ENCODE peak calls at places on chromosomes 12 and 14, in ten cellular contexts. One of them, this sample, is unnamed. For H3K4me1, the result is how much of the 10 kb centered on the place peaks cover.

GRCh38 chr12:14768823-14769405 is 34.4 kb downstream of the WBP11 start:
- DNase-seq in uterus: peak
- DNase-seq in A549: peak
- DNase-seq in ovary: peak
- DNase-seq in right lobe of liver: no peak
- DNase-seq in sigmoid colon: peak
- DNase-seq in transverse colon: peak
- DNase-seq in IMR-90: peak
- DNase-seq in heart left ventricle: no peak
- DNase-seq in HCT116: no peak
- DNase-seq in this sample: no peak

GRCh38 chr12:56336361-56337167 is 2.1 kb upstream of the IL23A start:
- DNase-seq in uterus: no peak
- DNase-seq in A549: no peak
- DNase-seq in ovary: no peak
- DNase-seq in right lobe of liver: no peak
- DNase-seq in sigmoid colon: no peak
- DNase-seq in transverse colon: peak
- DNase-seq in IMR-90: no peak
- DNase-seq in heart left ventricle: no peak
- DNase-seq in HCT116: no peak
- DNase-seq in this sample: no peak

GRCh38 chr12:85998074-85998473 is 124.0 kb downstream of the NTS start:
- DNase-seq in uterus: no peak
- DNase-seq in A549: no peak
- DNase-seq in ovary: no peak
- DNase-seq in right lobe of liver: no peak
- DNase-seq in sigmoid colon: no peak
- DNase-seq in transverse colon: no peak
- DNase-seq in IMR-90: no peak
- DNase-seq in heart left ventricle: no peak
- DNase-seq in HCT116: no peak
- DNase-seq in this sample: no peak

GRCh38 chr12:114625294-114625851 is 58.6 kb downstream of the TBX3 start:
- DNase-seq in uterus: no peak
- DNase-seq in A549: peak
- DNase-seq in ovary: peak
- DNase-seq in right lobe of liver: peak
- DNase-seq in sigmoid colon: no peak
- DNase-seq in transverse colon: peak
- DNase-seq in IMR-90: peak
- DNase-seq in heart left ventricle: peak
- DNase-seq in HCT116: peak
- DNase-seq in this sample: no peak

GRCh38 chr14:70601162-70601561 is 707 bp upstream of the MED6 start:
- DNase-seq in uterus: no peak
- DNase-seq in A549: peak
- DNase-seq in ovary: no peak
- DNase-seq in right lobe of liver: no peak
- DNase-seq in sigmoid colon: no peak
- DNase-seq in transverse colon: no peak
- DNase-seq in IMR-90: peak
- DNase-seq in heart left ventricle: no peak
- DNase-seq in HCT116: no peak
- DNase-seq in this sample: no peak

GRCh38 chr12:104456950-104457745 is 400 bp downstream of the CHST11 start:
- DNase-seq in uterus: peak
- DNase-seq in A549: peak
- DNase-seq in ovary: peak
- DNase-seq in right lobe of liver: peak
- DNase-seq in sigmoid colon: peak
- DNase-seq in transverse colon: peak
- DNase-seq in IMR-90: peak
- DNase-seq in heart left ventricle: peak
- DNase-seq in HCT116: no peak
- DNase-seq in this sample: no peak

GRCh38 chr12:123149088-123149827 is 1.6 kb downstream of the PITPNM2 start:
- DNase-seq in uterus: no peak
- DNase-seq in A549: peak
- DNase-seq in ovary: no peak
- DNase-seq in right lobe of liver: no peak
- DNase-seq in sigmoid colon: no peak
- DNase-seq in transverse colon: no peak
- DNase-seq in IMR-90: no peak
- DNase-seq in heart left ventricle: no peak
- DNase-seq in HCT116: no peak
- DNase-seq in this sample: no peak

GRCh38 chr14:93286212-93286890 is 46.5 kb downstream of the BTBD7 start:
- DNase-seq in uterus: no peak
- DNase-seq in A549: peak
- DNase-seq in ovary: no peak
- DNase-seq in right lobe of liver: no peak
- DNase-seq in sigmoid colon: no peak
- DNase-seq in transverse colon: no peak
- DNase-seq in IMR-90: peak
- DNase-seq in heart left ventricle: no peak
- DNase-seq in HCT116: no peak
- DNase-seq in this sample: no peak

GRCh38 chr12:98351089-98351488 is 164.3 kb upstream of the TMPO start:
- DNase-seq in uterus: no peak
- DNase-seq in A549: no peak
- DNase-seq in ovary: no peak
- DNase-seq in right lobe of liver: no peak
- DNase-seq in sigmoid colon: no peak
- DNase-seq in transverse colon: no peak
- DNase-seq in IMR-90: no peak
- DNase-seq in heart left ventricle: no peak
- DNase-seq in HCT116: no peak
- DNase-seq in this sample: no peak

GRCh38 chr14:103840016-103840415 is 7.4 kb downstream of the PPP1R13B start:
- DNase-seq in uterus: no peak
- DNase-seq in A549: no peak
- DNase-seq in ovary: no peak
- DNase-seq in right lobe of liver: no peak
- DNase-seq in sigmoid colon: no peak
- DNase-seq in transverse colon: no peak
- DNase-seq in IMR-90: no peak
- DNase-seq in heart left ventricle: no peak
- DNase-seq in HCT116: no peak
- DNase-seq in this sample: no peak

GRCh38 chr12:12561305-12562015 is 1.2 kb downstream of the DUSP16 start:
- DNase-seq in uterus: peak
- DNase-seq in A549: peak
- DNase-seq in ovary: peak
- DNase-seq in right lobe of liver: peak
- DNase-seq in sigmoid colon: peak
- DNase-seq in transverse colon: peak
- DNase-seq in IMR-90: peak
- DNase-seq in heart left ventricle: peak
- DNase-seq in HCT116: no peak
- DNase-seq in this sample: no peak

GRCh38 chr12:131074221-131075083 is 120.7 kb downstream of the ADGRD1 start:
- DNase-seq in uterus: peak
- DNase-seq in A549: no peak
- DNase-seq in ovary: no peak
- DNase-seq in right lobe of liver: peak
- DNase-seq in sigmoid colon: peak
- DNase-seq in transverse colon: no peak
- DNase-seq in IMR-90: no peak
- DNase-seq in heart left ventricle: peak
- DNase-seq in HCT116: no peak
- DNase-seq in this sample: no peak

GRCh38 chr12:132152921-132153321 is 8.7 kb downstream of the NOC4L start:
- DNase-seq in uterus: no peak
- DNase-seq in A549: no peak
- DNase-seq in ovary: no peak
- DNase-seq in right lobe of liver: peak
- DNase-seq in sigmoid colon: no peak
- DNase-seq in transverse colon: peak
- DNase-seq in IMR-90: no peak
- DNase-seq in heart left ventricle: no peak
- DNase-seq in HCT116: no peak
- DNase-seq in this sample: no peak

GRCh38 chr14:68020999-68021663 is 201.6 kb downstream of the RAD51B start:
- DNase-seq in uterus: no peak
- DNase-seq in A549: no peak
- DNase-seq in ovary: no peak
- DNase-seq in right lobe of liver: no peak
- DNase-seq in sigmoid colon: no peak
- DNase-seq in transverse colon: no peak
- DNase-seq in IMR-90: no peak
- DNase-seq in heart left ventricle: no peak
- DNase-seq in HCT116: no peak
- DNase-seq in this sample: no peak

GRCh38 chr14:102591372-102591943 is 991 bp upstream of the RCOR1 start:
- DNase-seq in uterus: peak
- DNase-seq in A549: peak
- DNase-seq in ovary: peak
- DNase-seq in right lobe of liver: peak
- DNase-seq in sigmoid colon: peak
- DNase-seq in transverse colon: peak
- DNase-seq in IMR-90: peak
- DNase-seq in heart left ventricle: peak
- DNase-seq in HCT116: no peak
- DNase-seq in this sample: no peak

GRCh38 chr14:105294142-105294597 is 6.6 kb downstream of the BRF1 start:
- DNase-seq in uterus: no peak
- DNase-seq in A549: no peak
- DNase-seq in ovary: no peak
- DNase-seq in right lobe of liver: no peak
- DNase-seq in sigmoid colon: no peak
- DNase-seq in transverse colon: no peak
- DNase-seq in IMR-90: peak
- DNase-seq in heart left ventricle: peak
- DNase-seq in HCT116: no peak
- DNase-seq in this sample: no peak

DNA sequence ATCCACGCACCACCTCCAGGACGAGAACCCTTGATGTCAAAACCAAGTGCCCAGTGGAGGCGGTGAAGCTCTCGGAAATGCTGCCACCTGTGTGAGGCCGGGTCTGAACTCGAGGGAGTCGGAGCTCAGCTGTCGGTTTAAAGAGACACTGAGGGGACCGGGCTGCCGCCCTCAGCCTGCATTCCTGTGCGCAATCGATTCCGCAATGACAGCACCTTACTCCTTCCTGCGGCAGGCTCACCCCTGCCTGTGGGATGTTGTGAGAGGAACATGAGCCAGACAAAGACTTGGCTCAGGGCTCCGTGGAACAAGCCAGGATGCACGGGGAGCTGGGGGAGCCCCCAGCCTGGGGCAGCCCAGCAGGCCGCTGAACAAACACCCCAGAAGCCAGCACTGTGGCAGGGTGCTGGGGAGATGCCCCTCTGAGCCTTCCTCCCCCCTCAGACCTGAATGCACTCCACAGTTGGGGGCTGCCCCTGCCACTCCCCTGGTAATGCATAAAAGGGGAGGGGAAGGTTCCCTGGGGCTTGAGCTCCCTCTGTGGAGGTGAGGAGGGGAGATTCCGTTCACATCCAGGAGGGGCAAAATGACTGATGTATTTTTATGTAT is 20.5 kb downstream of the RFLNA start:
- DNase-seq in uterus: no peak
- DNase-seq in A549: no peak
- DNase-seq in ovary: no peak
- DNase-seq in right lobe of liver: no peak
- DNase-seq in sigmoid colon: no peak
- DNase-seq in transverse colon: no peak
- DNase-seq in IMR-90: no peak
- DNase-seq in heart left ventricle: no peak
- DNase-seq in HCT116: no peak
- DNase-seq in this sample: no peak
- H3K4me1 ChIP-seq in uterus: under half
- H3K4me1 ChIP-seq in A549: under half
- H3K4me1 ChIP-seq in ovary: under half
- H3K4me1 ChIP-seq in right lobe of liver: under half
- H3K4me1 ChIP-seq in sigmoid colon: under half
- H3K4me1 ChIP-seq in transverse colon: under half
- H3K4me1 ChIP-seq in IMR-90: under half
- H3K4me1 ChIP-seq in heart left ventricle: under half
- H3K4me1 ChIP-seq in HCT116: under half
- H3K4me1 ChIP-seq in this sample: under half

DNA sequence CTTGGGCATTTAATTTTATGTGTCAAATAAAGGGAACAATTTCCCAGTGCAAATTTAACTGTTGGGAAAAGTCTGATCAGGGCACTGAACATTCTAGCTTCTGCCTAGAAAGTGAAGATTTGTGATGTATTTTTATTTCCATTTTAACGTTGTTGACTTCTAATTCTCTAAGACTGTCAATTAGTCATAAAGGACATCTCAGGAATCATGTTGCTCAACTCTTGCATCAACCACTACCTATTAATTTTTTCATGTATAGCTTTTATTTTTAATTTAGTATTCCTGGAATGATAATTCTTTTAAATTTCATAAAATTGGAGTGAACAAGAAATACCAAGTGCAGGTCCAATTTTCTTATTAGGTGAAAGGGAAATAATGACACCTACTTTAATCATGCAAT is 87.9 kb upstream of the METAP2 start:
- DNase-seq in uterus: no peak
- DNase-seq in A549: no peak
- DNase-seq in ovary: no peak
- DNase-seq in right lobe of liver: no peak
- DNase-seq in sigmoid colon: no peak
- DNase-seq in transverse colon: no peak
- DNase-seq in IMR-90: no peak
- DNase-seq in heart left ventricle: no peak
- DNase-seq in HCT116: no peak
- DNase-seq in this sample: no peak
- H3K4me3 ChIP-seq in uterus: peak
- H3K4me3 ChIP-seq in A549: no peak
- H3K4me3 ChIP-seq in ovary: peak
- H3K4me3 ChIP-seq in right lobe of liver: no peak
- H3K4me3 ChIP-seq in sigmoid colon: peak
- H3K4me3 ChIP-seq in transverse colon: no peak
- H3K4me3 ChIP-seq in IMR-90: no peak
- H3K4me3 ChIP-seq in heart left ventricle: peak
- H3K4me3 ChIP-seq in HCT116: no peak
- H3K4me3 ChIP-seq in this sample: no peak

DNA sequence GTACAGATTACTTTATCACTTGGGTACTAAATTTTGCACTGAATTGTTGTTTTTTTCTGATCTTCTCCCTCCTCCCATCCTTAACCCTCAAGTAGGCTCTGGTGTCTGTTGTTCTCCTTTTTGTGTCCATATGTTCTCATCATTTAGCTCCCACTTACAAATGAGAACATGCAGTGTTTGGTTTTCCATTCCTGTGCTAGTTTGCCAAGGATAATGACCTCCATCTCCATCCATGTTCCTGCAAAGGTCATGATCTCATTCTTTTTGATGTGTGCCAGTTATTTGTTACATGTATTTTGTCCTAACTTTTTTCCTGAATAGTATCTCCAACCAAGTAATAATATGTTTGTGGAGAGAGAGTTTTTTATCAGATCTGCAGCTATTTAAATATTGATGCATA is 44.2 kb downstream of the A2M start:
- DNase-seq in uterus: no peak
- DNase-seq in A549: no peak
- DNase-seq in ovary: no peak
- DNase-seq in right lobe of liver: no peak
- DNase-seq in sigmoid colon: no peak
- DNase-seq in transverse colon: no peak
- DNase-seq in IMR-90: no peak
- DNase-seq in heart left ventricle: no peak
- DNase-seq in HCT116: no peak
- DNase-seq in this sample: no peak
- TF ChIP-seq POLR2A in uterus: no peak
- TF ChIP-seq POLR2A in A549: no peak
- TF ChIP-seq POLR2A in ovary: no peak
- TF ChIP-seq POLR2A in right lobe of liver: no peak
- TF ChIP-seq POLR2A in sigmoid colon: no peak
- TF ChIP-seq POLR2A in transverse colon: no peak
- TF ChIP-seq POLR2A in IMR-90: no peak
- TF ChIP-seq POLR2A in heart left ventricle: no peak
- TF ChIP-seq POLR2A in HCT116: no peak
- TF ChIP-seq POLR2A in this sample: no peak

GRCh38 chr14:74578479-74578878 is 33.6 kb downstream of the LTBP2 start:
- DNase-seq in uterus: no peak
- DNase-seq in A549: no peak
- DNase-seq in ovary: no peak
- DNase-seq in right lobe of liver: no peak
- DNase-seq in sigmoid colon: peak
- DNase-seq in transverse colon: no peak
- DNase-seq in IMR-90: no peak
- DNase-seq in heart left ventricle: no peak
- DNase-seq in HCT116: no peak
- DNase-seq in this sample: no peak
- H3K4me1 ChIP-seq in uterus: under half
- H3K4me1 ChIP-seq in A549: half or more
- H3K4me1 ChIP-seq in ovary: half or more
- H3K4me1 ChIP-seq in right lobe of liver: under half
- H3K4me1 ChIP-seq in sigmoid colon: under half
- H3K4me1 ChIP-seq in transverse colon: under half
- H3K4me1 ChIP-seq in IMR-90: half or more
- H3K4me1 ChIP-seq in heart left ventricle: under half
- H3K4me1 ChIP-seq in HCT116: half or more
- H3K4me1 ChIP-seq in this sample: half or more